ENCODE peak calls at places on chromosomes 6 and 20, in eight cellular contexts. L is transverse colon, J is NB4, Q is AG04449, U is GM06990, Y is body of pancreas, I is fibroblast of mammary gland, R is upper lobe of left lung. K is an unnamed sample.
A peak's percentile ranks its signal among the peaks of the same experiment; 100 is the strongest.

GRCh38 chr6:154766993-154767392 is 33.8 kb downstream of the SCAF8 start:
- DNase-seq in L (no peak), J (no peak), Q (no peak), U (no peak), Y (peak; percentile 22), I (no peak), R (no peak), K (peak; percentile 6)

GRCh38 chr6:15907914-15908518 is 220.9 kb upstream of the MYLIP start:
- DNase-seq in L (peak; percentile 15), J (no peak), Q (no peak), U (no peak), Y (peak; percentile 37), I (no peak), R (no peak), K (no peak)

GRCh38 chr20:6746901-6747609 is 20.4 kb upstream of the BMP2 start:
- DNase-seq in L (no peak), J (peak; percentile 58), Q (no peak), U (no peak), Y (no peak), I (peak; percentile 6), R (no peak), K (no peak)

GRCh38 chr20:40860487-40860902 is 168.1 kb upstream of the TOP1 start:
- DNase-seq in L (no peak), J (no peak), Q (no peak), U (no peak), Y (no peak), I (peak; percentile 87), R (no peak), K (no peak)

GRCh38 chr20:62835931-62836861 is 19.3 kb downstream of the COL9A3 start:
- DNase-seq in L (no peak), J (no peak), Q (no peak), U (no peak), Y (no peak), I (peak; percentile 63), R (peak; percentile 71), K (no peak)

GRCh38 chr6:103672169-103672568 is 1187.5 kb downstream of the HACE1 start:
- DNase-seq in L (no peak), J (peak; percentile 12), Q (no peak), U (no peak), Y (no peak), I (peak; percentile 1), R (no peak), K (peak; percentile 22)

GRCh38 chr20:64151634-64152530 is 12.4 kb upstream of the MYT1 start:
- DNase-seq in L (no peak), J (no peak), Q (no peak), U (no peak), Y (no peak), I (peak; percentile 11), R (no peak), K (no peak)

GRCh38 chr6:111871725-111872520 is 1.3 kb downstream of the FYN start:
- DNase-seq in L (peak; percentile 8), J (no peak), Q (no peak), U (no peak), Y (no peak), I (peak; percentile 31), R (peak; percentile 11), K (no peak)

GRCh38 chr20:34920055-34920454 is 35.6 kb downstream of the GSS start:
- DNase-seq in L (no peak), J (no peak), Q (no peak), U (no peak), Y (no peak), I (no peak), R (no peak), K (no peak)

GRCh38 chr6:77474286-77474956 is 11.1 kb upstream of the HTR1B start:
- DNase-seq in L (no peak), J (no peak), Q (no peak), U (no peak), Y (no peak), I (no peak), R (no peak), K (no peak)

GRCh38 chr6:52369234-52369633 is 7.3 kb downstream of the PAQR8 start:
- DNase-seq in L (no peak), J (no peak), Q (no peak), U (no peak), Y (no peak), I (no peak), R (no peak), K (no peak)

GRCh38 chr20:8301655-8302054 is 169.6 kb downstream of the PLCB1 start:
- DNase-seq in L (no peak), J (no peak), Q (no peak), U (no peak), Y (peak; percentile 32), I (peak; percentile 68), R (no peak), K (no peak)

GRCh38 chr20:38060536-38060935 is 27.0 kb downstream of the RPRD1B start:
- DNase-seq in L (no peak), J (no peak), Q (no peak), U (no peak), Y (no peak), I (peak; percentile 27), R (no peak), K (no peak)

GRCh38 chr20:54227751-54228150 is 19.9 kb downstream of the PFDN4 start:
- DNase-seq in L (no peak), J (peak; percentile 31), Q (no peak), U (no peak), Y (no peak), I (no peak), R (no peak), K (no peak)

GRCh38 chr20:51365670-51366069 is 176.8 kb downstream of the NFATC2 start:
- DNase-seq in L (no peak), J (no peak), Q (peak; percentile 82), U (no peak), Y (no peak), I (peak; percentile 93), R (no peak), K (no peak)

GRCh38 chr20:63501818-63502670 is 3.2 kb upstream of the EEF1A2 start:
- DNase-seq in L (no peak), J (no peak), Q (no peak), U (no peak), Y (peak; percentile 62), I (no peak), R (peak; percentile 68), K (no peak)

DNA sequence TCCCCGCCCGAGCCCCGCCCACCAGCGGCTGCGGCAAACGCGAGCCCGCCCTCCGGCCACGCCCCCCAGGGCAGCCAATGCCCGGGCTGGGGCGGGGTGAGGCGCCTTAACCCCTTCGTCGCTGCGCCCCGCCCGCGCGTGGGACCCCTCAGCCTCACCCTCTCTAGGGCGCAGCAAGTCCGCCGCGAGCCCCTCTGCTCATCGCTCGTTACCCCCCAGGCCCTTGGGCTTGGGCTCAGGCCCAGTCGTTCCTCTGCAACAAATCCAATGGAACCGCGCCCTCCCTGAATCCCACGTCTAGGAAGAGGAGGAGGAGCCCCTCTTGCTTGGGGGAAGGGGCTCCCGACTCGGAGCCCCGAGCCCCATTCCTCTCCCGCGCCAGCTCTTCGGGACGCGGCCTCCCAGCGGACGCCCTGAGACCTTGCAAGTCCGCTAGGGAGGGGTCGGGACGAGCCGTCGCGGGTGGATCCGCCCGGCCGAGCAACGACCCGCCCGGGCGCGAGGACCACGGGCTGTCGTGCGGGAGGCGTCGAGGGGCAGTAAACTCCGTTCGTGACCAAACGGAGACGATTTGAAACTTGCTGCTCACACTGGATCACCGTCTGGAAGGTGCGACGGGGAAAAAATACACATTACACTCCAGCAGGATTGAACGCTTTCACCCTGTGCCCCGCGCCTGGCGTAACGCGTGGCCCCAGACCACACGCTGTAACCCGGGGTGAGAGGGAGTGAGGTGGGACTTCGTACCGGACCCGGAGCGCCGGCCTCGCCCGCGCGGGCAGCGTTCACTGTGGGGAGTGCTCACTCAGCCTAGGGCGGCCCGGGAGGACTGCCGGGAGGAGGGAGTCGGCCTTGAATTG is 463 bp upstream of the LZTS3 start:
- DNase-seq in L (peak; percentile 93), J (peak; percentile 87), Q (no peak), U (peak; percentile 84), Y (peak; percentile 93), I (peak; percentile 59), R (peak; percentile 99), K (no peak)
- TF ChIP-seq CTCF in L (peak; percentile 47), J (no peak), Q (peak; percentile 12), U (peak; percentile 20), Y (peak; percentile 31), I (no peak), R (peak; percentile 57), K (peak; percentile 10)

GRCh38 chr20:50278684-50279531 is 88.3 kb downstream of the CEBPB start:
- DNase-seq in L (peak; percentile 82), J (no peak), Q (no peak), U (no peak), Y (peak; percentile 87), I (peak; percentile 55), R (peak; percentile 91), K (no peak)

GRCh38 chr20:50278377-50278683 is 87.7 kb downstream of the CEBPB start:
- DNase-seq in L (no peak), J (no peak), Q (no peak), U (no peak), Y (no peak), I (no peak), R (no peak), K (no peak)

GRCh38 chr20:50276119-50277063 is 85.8 kb downstream of the CEBPB start:
- DNase-seq in L (no peak), J (peak; percentile 65), Q (no peak), U (no peak), Y (no peak), I (no peak), R (no peak), K (no peak)

GRCh38 chr20:50277064-50277415 is 86.4 kb downstream of the CEBPB start:
- DNase-seq in L (no peak), J (no peak), Q (no peak), U (no peak), Y (no peak), I (no peak), R (no peak), K (no peak)

GRCh38 chr20:50277460-50278376 is 87.1 kb downstream of the CEBPB start:
- DNase-seq in L (no peak), J (no peak), Q (no peak), U (no peak), Y (no peak), I (no peak), R (no peak), K (no peak)
- H3K4me3 ChIP-seq in L (no peak overlapping the region), J (no peak overlapping the region), Q (no peak overlapping the region), U (no peak overlapping the region), Y (no peak overlapping the region), I (no peak overlapping the region), R (no peak overlapping the region), K (no peak overlapping the region)

GRCh38 chr6:33201147-33201545 is 479 bp downstream of the SLC39A7 start:
- DNase-seq in L (no peak), J (peak; percentile 33), Q (no peak), U (no peak), Y (no peak), I (no peak), R (peak; percentile 84), K (no peak)
- TF ChIP-seq CTCF in L (peak; percentile 39), J (no peak), Q (no peak), U (peak; percentile 11), Y (no peak), I (no peak), R (peak; percentile 23), K (peak; percentile 7)

DNA sequence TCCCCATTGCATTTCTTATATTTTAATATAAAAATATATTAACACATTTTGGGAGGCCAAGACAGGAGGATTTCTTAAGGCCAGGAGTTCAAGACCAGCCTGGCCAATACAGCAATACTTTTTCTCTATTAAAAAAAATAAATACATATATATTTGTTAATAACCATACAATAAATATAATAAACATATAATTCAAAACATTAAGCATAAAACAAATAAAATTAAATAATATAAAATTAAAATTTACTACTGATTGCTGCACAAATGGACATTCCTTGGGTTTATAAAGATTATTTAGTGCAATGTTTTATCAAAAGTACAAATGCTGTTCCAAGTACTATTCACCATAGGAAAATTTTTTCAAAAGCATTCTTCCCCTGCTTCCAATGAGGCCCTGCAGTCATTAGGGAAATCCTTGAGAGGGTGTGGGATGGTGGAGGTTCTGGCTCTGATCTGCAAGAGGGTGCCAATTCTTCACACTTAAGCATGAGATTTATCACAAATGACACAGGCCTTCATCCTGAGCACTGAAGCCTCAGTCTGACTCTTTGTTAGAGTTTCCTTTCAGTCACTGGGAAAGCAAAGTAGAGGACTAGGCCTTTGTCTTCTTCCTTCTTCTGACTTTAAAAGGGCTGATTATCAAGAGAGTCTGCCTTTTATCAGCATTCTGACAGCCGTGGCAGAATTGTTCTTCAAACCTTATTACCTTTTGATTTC is 596.7 kb downstream of the EPM2A start:
- DNase-seq in L (no peak), J (no peak), Q (no peak), U (no peak), Y (no peak), I (no peak), R (no peak), K (no peak)
- H3K4me3 ChIP-seq in L (no peak overlapping the region), J (no peak overlapping the region), Q (no peak overlapping the region), U (no peak overlapping the region), Y (no peak overlapping the region), I (no peak overlapping the region), R (no peak overlapping the region), K (no peak overlapping the region)

K was measured in retinal pigment epithelial cell.